ENCODE peak calls at places on chromosomes 7 and 10, in seven cellular contexts. Y is thoracic aorta; Z is AG04450; J is kidney epithelial cell; B is fibroblast of the aortic adventitia; E is activated CD8-positive, alpha-beta T cell treated with anti-CD3 and anti-CD28 coated beads for 36 hours; K is nephron progenitor cell. U is an unnamed sample.

GRCh38 chr10:50885097-50885859 is at the start of gene A1CF:
- DNase-seq in Y (no peak), Z (no peak), J (no peak), B (no peak), E (no peak), K (no peak), U (no peak)

GRCh38 chr10:17418249-17418648 is 36.1 kb downstream of the ST8SIA6 start:
- DNase-seq in Y (no peak), Z (no peak), J (no peak), B (peak; percentile 23), E (no peak), K (no peak), U (no peak)

GRCh38 chr7:142583424-142583823 is 165.8 kb upstream of the PRSS1 start:
- DNase-seq in Y (no peak), Z (peak; percentile 52), J (peak; percentile 93), B (peak; percentile 65), E (peak; percentile 61), K (no peak), U (peak; percentile 47)

GRCh38 chr10:101046332-101047238 is 15.2 kb upstream of the KAZALD1 start:
- DNase-seq in Y (no peak), Z (no peak), J (no peak), B (no peak), E (no peak), K (no peak), U (no peak)

GRCh38 chr10:74917481-74918077 is 91.2 kb downstream of the KAT6B start:
- DNase-seq in Y (no peak), Z (no peak), J (peak; percentile 86), B (peak; percentile 82), E (no peak), K (no peak), U (no peak)

GRCh38 chr7:36090976-36091375 is 62.1 kb upstream of the EEPD1 start:
- DNase-seq in Y (no peak), Z (no peak), J (no peak), B (no peak), E (no peak), K (no peak), U (no peak)

GRCh38 chr10:109962247-109962646 is 38.9 kb upstream of the XPNPEP1 start:
- DNase-seq in Y (no peak), Z (no peak), J (no peak), B (peak; percentile 15), E (no peak), K (no peak), U (no peak)

GRCh38 chr10:112375721-112376577 is 2.0 kb downstream of the ACSL5 start:
- DNase-seq in Y (no peak), Z (no peak), J (no peak), B (peak; percentile 55), E (peak; percentile 50), K (no peak), U (peak; percentile 84)

GRCh38 chr7:101939136-101939695 is 121.8 kb downstream of the CUX1 start:
- DNase-seq in Y (no peak), Z (no peak), J (no peak), B (no peak), E (no peak), K (no peak), U (no peak)

GRCh38 chr7:73879977-73880681 is 19.2 kb downstream of the TMEM270 start:
- DNase-seq in Y (no peak), Z (no peak), J (no peak), B (peak; percentile 57), E (no peak), K (peak; percentile 57), U (no peak)

GRCh38 chr7:124856299-124856888 is 73.2 kb downstream of the POT1 start:
- DNase-seq in Y (no peak), Z (peak; percentile 13), J (no peak), B (peak; percentile 64), E (no peak), K (no peak), U (peak; percentile 8)

GRCh38 chr7:149804106-149804505 is 30.7 kb upstream of the ZNF467 start:
- DNase-seq in Y (no peak), Z (no peak), J (no peak), B (no peak), E (no peak), K (no peak), U (no peak)

GRCh38 chr7:55052081-55052480 is 33.3 kb downstream of the EGFR start:
- DNase-seq in Y (no peak), Z (no peak), J (no peak), B (peak; percentile 72), E (no peak), K (no peak), U (no peak)

GRCh38 chr10:1366811-1367425 is 310.7 kb downstream of the WDR37 start:
- DNase-seq in Y (no peak), Z (no peak), J (no peak), B (no peak), E (no peak), K (no peak), U (no peak)

GRCh38 chr10:7027913-7028808 is 382.7 kb downstream of the SFMBT2 start:
- DNase-seq in Y (no peak), Z (peak; percentile 7), J (peak; percentile 12), B (peak; percentile 15), E (peak; percentile 22), K (no peak), U (no peak)

GRCh38 chr10:88810196-88810961 is 7.8 kb downstream of the LIPM start:
- DNase-seq in Y (no peak), Z (peak; percentile 39), J (peak; percentile 50), B (peak; percentile 85), E (peak; percentile 53), K (peak; percentile 22), U (peak; percentile 35)

GRCh38 chr10:68346774-68347173 is 14.0 kb upstream of the PBLD start:
- DNase-seq in Y (no peak), Z (no peak), J (no peak), B (no peak), E (no peak), K (no peak), U (no peak)

GRCh38 chr7:97971120-97971989 is 18.6 kb downstream of the OCM2 start:
- DNase-seq in Y (no peak), Z (no peak), J (no peak), B (peak; percentile 35), E (peak; percentile 44), K (no peak), U (peak; percentile 44)

GRCh38 chr7:5436003-5436678 is 12.5 kb upstream of the TNRC18 start:
- DNase-seq in Y (no peak), Z (no peak), J (no peak), B (no peak), E (no peak), K (no peak), U (no peak)

GRCh38 chr7:74482629-74483401 is 29.1 kb downstream of the GTF2IRD1 start:
- DNase-seq in Y (no peak), Z (peak; percentile 93), J (peak; percentile 88), B (peak; percentile 92), E (no peak), K (no peak), U (no peak)

GRCh38 chr10:73744690-73744994 is 470 bp downstream of the SEC24C start:
- DNase-seq in Y (peak; percentile 19), Z (no peak), J (no peak), B (peak; percentile 62), E (peak; percentile 85), K (peak; percentile 76), U (peak; percentile 44)

DNA sequence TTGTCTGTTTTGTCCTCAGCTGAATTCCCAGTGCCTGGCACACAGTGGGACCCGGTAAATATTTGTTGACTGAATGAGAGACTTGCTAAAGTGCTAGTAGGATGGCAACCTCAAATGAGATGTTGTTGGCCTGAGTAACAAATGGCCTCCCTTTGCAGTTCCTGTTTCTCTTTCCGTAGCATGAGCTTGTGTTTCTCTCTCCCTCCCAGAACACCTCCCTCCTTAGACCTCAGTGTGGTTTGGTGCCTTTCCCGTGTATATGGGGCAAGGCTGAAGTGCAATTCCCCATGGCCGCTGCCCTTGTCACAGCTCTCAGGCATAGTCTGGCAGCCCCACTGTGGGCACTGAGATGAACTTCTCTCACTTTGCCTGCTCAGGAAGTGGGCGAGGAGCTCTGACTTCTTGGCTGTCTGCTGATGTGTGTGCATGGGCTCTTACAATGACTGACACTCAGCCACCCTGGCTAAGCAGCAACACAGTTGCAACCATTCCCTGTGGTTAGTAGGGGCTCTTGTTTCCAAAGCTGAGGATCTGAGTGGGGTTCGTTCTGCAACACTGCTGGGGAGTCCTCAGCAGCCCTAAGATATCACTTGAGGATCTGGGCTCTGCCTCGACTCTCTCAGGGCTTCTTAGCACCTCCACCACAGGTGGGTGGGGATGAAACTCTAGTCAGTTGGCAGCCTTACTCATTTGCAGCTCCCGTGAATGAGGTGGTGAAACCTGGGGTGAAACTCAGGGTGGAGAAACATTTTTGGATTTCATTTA is 136.1 kb downstream of the ICA1 start:
- DNase-seq in Y (no peak), Z (no peak), J (no peak), B (no peak), E (peak; percentile 94), K (no peak), U (peak; percentile 63)
- TF ChIP-seq CTCF in Y (no peak), Z (no peak), J (no peak), B (no peak), E (no peak), K (no peak), U (peak; percentile 2)

GRCh38 chr7:12244129-12244528 is 33.0 kb downstream of the TMEM106B start:
- DNase-seq in Y (no peak), Z (no peak), J (no peak), B (peak; percentile 8), E (no peak), K (peak; percentile 8), U (no peak)
- TF ChIP-seq CTCF in Y (no peak), Z (peak; percentile 47), J (peak; percentile 43), B (peak; percentile 40), E (no peak), K (peak; percentile 37), U (no peak)

DNA sequence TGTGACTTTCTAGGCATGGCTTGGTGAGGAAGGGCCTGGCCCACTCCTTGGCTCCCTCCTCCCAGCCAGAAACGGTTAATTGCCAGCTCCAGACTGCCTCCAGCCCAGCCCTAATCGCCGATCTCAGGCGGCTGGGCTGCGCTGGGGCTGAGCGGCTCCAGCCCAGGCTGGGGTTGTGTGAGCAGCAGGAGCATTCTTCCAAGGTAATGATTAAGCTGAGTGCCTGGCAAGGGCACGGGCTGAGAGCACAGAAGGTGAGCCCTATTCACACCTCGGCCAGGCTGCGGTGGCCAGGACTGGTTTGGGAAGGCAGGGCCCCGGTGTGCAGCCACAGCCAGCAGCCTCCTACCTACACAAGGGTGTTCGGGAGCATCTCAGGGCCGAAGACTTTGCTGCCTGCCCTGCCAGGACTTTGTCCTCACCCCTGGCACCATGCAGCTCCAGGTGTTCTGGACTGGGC is at the start of gene TMEM72:
- DNase-seq in Y (no peak), Z (no peak), J (peak; percentile 64), B (no peak), E (no peak), K (peak; percentile 57), U (no peak)
- TF ChIP-seq CTCF in Y (no peak), Z (no peak), J (no peak), B (no peak), E (no peak), K (no peak), U (no peak)

DNA sequence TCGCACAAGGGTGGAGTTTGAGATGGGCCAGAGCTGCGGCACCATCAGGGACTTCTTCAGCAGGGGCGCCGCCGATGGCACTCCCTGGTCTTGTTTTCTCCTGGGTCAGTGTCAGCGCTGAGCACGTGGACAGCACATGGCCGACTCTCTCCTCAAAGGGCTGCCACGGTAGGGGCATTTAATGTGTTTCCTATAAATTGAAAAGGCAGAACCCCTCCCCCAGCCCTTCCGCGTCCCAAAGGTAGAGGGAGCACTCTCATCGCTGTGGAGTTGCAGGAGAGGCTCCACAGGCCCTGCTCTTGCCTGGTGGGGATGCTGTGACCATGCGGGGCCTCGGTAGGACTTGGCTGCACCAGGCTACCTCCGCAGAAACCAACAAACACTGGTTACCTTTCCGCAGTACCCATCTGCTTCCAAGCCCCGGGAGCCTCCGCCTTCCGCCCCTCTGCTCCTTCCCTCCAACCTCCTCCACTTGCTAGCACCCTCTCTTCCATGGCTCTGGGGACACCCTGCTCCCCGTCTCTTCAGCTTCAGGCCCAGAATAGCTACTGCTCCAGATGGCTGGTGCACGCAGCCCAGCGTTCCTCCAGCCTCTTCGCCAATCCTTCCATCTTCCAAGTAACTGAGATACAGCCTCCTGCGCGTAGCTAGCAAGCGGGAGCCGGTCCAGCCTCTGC is 166.3 kb upstream of the ADCY1 start:
- DNase-seq in Y (no peak), Z (no peak), J (no peak), B (no peak), E (no peak), K (no peak), U (peak; percentile 11)
- TF ChIP-seq CTCF in Y (no peak), Z (no peak), J (no peak), B (no peak), E (no peak), K (no peak), U (no peak)